ENCODE peak calls at places on chromosomes 3 and 15, in nine cellular contexts. X, P, N, I, Q, W, V, D and K are unnamed samples.

GRCh38 chr3:185807455-185808068 is 17.3 kb downstream of the IGF2BP2 start:
- DNase-seq in X (peak), P (no peak), N (no peak), I (no peak), Q (no peak), W (no peak), V (peak), D (peak), K (peak)

GRCh38 chr15:99105516-99106341 is 849 bp downstream of the SYNM start:
- DNase-seq in X (peak), P (no peak), N (no peak), I (peak), Q (no peak), W (peak), V (no peak), D (peak), K (peak)

GRCh38 chr15:98997755-98998154 is 9.8 kb downstream of the PGPEP1L start:
- DNase-seq in X (no peak), P (no peak), N (no peak), I (no peak), Q (no peak), W (no peak), V (no peak), D (no peak), K (no peak)

GRCh38 chr3:14412831-14413380 is 10.5 kb downstream of the SLC6A6 start:
- DNase-seq in X (no peak), P (no peak), N (no peak), I (no peak), Q (no peak), W (no peak), V (no peak), D (no peak), K (no peak)

GRCh38 chr3:38738630-38739395 is 77.2 kb downstream of the SCN10A start:
- DNase-seq in X (peak), P (no peak), N (no peak), I (no peak), Q (no peak), W (peak), V (no peak), D (peak), K (peak)

GRCh38 chr3:154095832-154096421 is 25.3 kb upstream of the ARHGEF26 start:
- DNase-seq in X (peak), P (no peak), N (no peak), I (no peak), Q (no peak), W (no peak), V (peak), D (no peak), K (peak)

GRCh38 chr3:190175490-190175889 is 54.8 kb upstream of the P3H2 start:
- DNase-seq in X (peak), P (no peak), N (no peak), I (no peak), Q (no peak), W (no peak), V (no peak), D (no peak), K (no peak)

GRCh38 chr3:46929324-46929723 is 47.2 kb downstream of the CCDC12 start:
- DNase-seq in X (no peak), P (peak), N (no peak), I (peak), Q (no peak), W (no peak), V (no peak), D (peak), K (no peak)

GRCh38 chr3:194283218-194284006 is 67.7 kb downstream of the CPN2 start:
- DNase-seq in X (no peak), P (no peak), N (no peak), I (peak), Q (no peak), W (no peak), V (no peak), D (no peak), K (no peak)

GRCh38 chr3:150168694-150169093 is 198.0 kb upstream of the PFN2 start:
- DNase-seq in X (no peak), P (no peak), N (no peak), I (peak), Q (peak), W (no peak), V (no peak), D (no peak), K (no peak)

GRCh38 chr3:122415762-122416654 is at the start of gene WDR5B:
- DNase-seq in X (peak), P (peak), N (peak), I (peak), Q (peak), W (peak), V (peak), D (peak), K (peak)

GRCh38 chr15:74540135-74540760 is 772 bp upstream of the ARID3B start:
- DNase-seq in X (peak), P (no peak), N (no peak), I (no peak), Q (no peak), W (no peak), V (no peak), D (no peak), K (peak)

GRCh38 chr15:65833501-65834220 is 35.6 kb upstream of the RAB11A start:
- DNase-seq in X (peak), P (no peak), N (no peak), I (peak), Q (no peak), W (no peak), V (no peak), D (no peak), K (peak)

GRCh38 chr3:23873941-23874340 is 42.8 kb downstream of the NKIRAS1 start:
- DNase-seq in X (peak), P (no peak), N (no peak), I (no peak), Q (no peak), W (no peak), V (no peak), D (no peak), K (no peak)

GRCh38 chr3:48432411-48433371 is 2.8 kb upstream of the PLXNB1 start:
- DNase-seq in X (peak), P (peak), N (peak), I (no peak), Q (no peak), W (no peak), V (no peak), D (peak), K (peak)

GRCh38 chr3:56131976-56132590 is 336.2 kb downstream of the ERC2 start:
- DNase-seq in X (peak), P (no peak), N (no peak), I (no peak), Q (no peak), W (no peak), V (peak), D (no peak), K (peak)

GRCh38 chr3:53150247-53151085 is 10.5 kb upstream of the PRKCD start:
- DNase-seq in X (no peak), P (no peak), N (no peak), I (no peak), Q (no peak), W (no peak), V (no peak), D (no peak), K (peak)

GRCh38 chr3:16378415-16378814 is 113.4 kb downstream of the OXNAD1 start:
- DNase-seq in X (no peak), P (no peak), N (no peak), I (no peak), Q (no peak), W (no peak), V (no peak), D (no peak), K (no peak)